ENCODE peak calls at places on chromosome 12, in seven cellular contexts. O is upper lobe of right lung; N is effector CD4-positive, alpha-beta T cell; A is kidney epithelial cell; U is Calu3; J is Panc1; Y is A549. Q is an unnamed sample.

GRCh38 chr12:12156116-12156515 is 85.4 kb downstream of the BCL2L14 start:
- DNase-seq in J (no peak), A (no peak), N (no peak), Y (no peak), O (no peak), U (no peak), Q (no peak)

GRCh38 chr12:84842406-84843013 is 70.1 kb downstream of the SLC6A15 start:
- DNase-seq in U (peak), A (no peak), O (no peak), N (no peak), J (peak), Y (peak), Q (peak)

GRCh38 chr12:106764738-106765137 is 9.7 kb upstream of the RIC8B start:
- DNase-seq in J (no peak), Y (no peak), N (no peak), U (no peak), O (no peak), A (no peak), Q (no peak)

GRCh38 chr12:102612008-102612407 is 131.6 kb upstream of the IGF1 start:
- DNase-seq in U (no peak), J (no peak), O (no peak), A (no peak), Y (no peak), N (no peak), Q (no peak)

GRCh38 chr12:77847060-77847541 is 16.4 kb downstream of the NAV3 start:
- DNase-seq in J (peak), N (no peak), U (no peak), A (no peak), O (no peak), Y (no peak), Q (no peak)

GRCh38 chr12:76337583-76337982 is 10.6 kb downstream of the BBS10 start:
- DNase-seq in O (no peak), U (no peak), A (no peak), N (no peak), Y (no peak), J (no peak), Q (no peak)

GRCh38 chr12:9669534-9669933 is at the start of gene CLEC2D:
- DNase-seq in O (no peak), J (no peak), Y (no peak), A (no peak), N (no peak), U (no peak), Q (no peak)

GRCh38 chr12:93591137-93591868 is 18.8 kb downstream of the SOCS2 start:
- DNase-seq in A (no peak), Y (peak), U (peak), N (peak), J (no peak), O (peak), Q (peak)

GRCh38 chr12:45191239-45191638 is 24.7 kb upstream of the ANO6 start:
- DNase-seq in Y (no peak), A (no peak), U (no peak), O (no peak), N (no peak), J (no peak), Q (no peak)

GRCh38 chr12:109531411-109531810 is 41.9 kb downstream of the MMAB start:
- DNase-seq in Y (no peak), U (no peak), O (no peak), J (no peak), A (no peak), N (no peak), Q (no peak)

GRCh38 chr12:89968151-89968699 is 259.6 kb upstream of the ATP2B1 start:
- DNase-seq in O (no peak), Y (no peak), J (no peak), U (no peak), A (no peak), N (no peak), Q (no peak)

GRCh38 chr12:106126441-106127288 is 12.1 kb downstream of the NUAK1 start:
- DNase-seq in O (no peak), J (peak), Y (peak), A (no peak), N (no peak), U (no peak), Q (no peak)

GRCh38 chr12:4133636-4134433 is 139.7 kb upstream of the CCND2 start:
- DNase-seq in J (no peak), O (no peak), U (no peak), A (no peak), N (no peak), Y (no peak), Q (peak)